ENCODE peak calls at places on chromosomes 7 and 10, in four cellular contexts. One of them, this sample, is unnamed.

GRCh38 chr10:29174389-29174788 is 114.5 kb upstream of the LYZL1 start:
- DNase-seq in epithelial cell of proximal tubule: no peak
- DNase-seq in choroid plexus epithelial cell: no peak
- DNase-seq in PC-9: no peak
- DNase-seq in this sample: peak

GRCh38 chr7:152136623-152137022 is 111.1 kb downstream of the GALNT11 start:
- DNase-seq in epithelial cell of proximal tubule: no peak
- DNase-seq in choroid plexus epithelial cell: peak
- DNase-seq in PC-9: no peak
- DNase-seq in this sample: no peak

GRCh38 chr10:112209534-112210200 is 26.1 kb upstream of the GPAM start:
- DNase-seq in epithelial cell of proximal tubule: peak
- DNase-seq in choroid plexus epithelial cell: no peak
- DNase-seq in PC-9: no peak
- DNase-seq in this sample: no peak

GRCh38 chr7:111362660-111363059 is 199.6 kb downstream of the IMMP2L start:
- DNase-seq in epithelial cell of proximal tubule: no peak
- DNase-seq in choroid plexus epithelial cell: peak
- DNase-seq in PC-9: no peak
- DNase-seq in this sample: peak

GRCh38 chr7:105691692-105692564 is 110.6 kb upstream of the EFCAB10 start:
- DNase-seq in epithelial cell of proximal tubule: no peak
- DNase-seq in choroid plexus epithelial cell: peak
- DNase-seq in PC-9: peak
- DNase-seq in this sample: peak

GRCh38 chr7:85851571-85852193 is 664.8 kb upstream of the SEMA3D start:
- DNase-seq in epithelial cell of proximal tubule: peak
- DNase-seq in choroid plexus epithelial cell: peak
- DNase-seq in PC-9: no peak
- DNase-seq in this sample: peak

GRCh38 chr10:107814865-107815487 is 650.5 kb upstream of the SORCS1 start:
- DNase-seq in epithelial cell of proximal tubule: peak
- DNase-seq in choroid plexus epithelial cell: peak
- DNase-seq in PC-9: no peak
- DNase-seq in this sample: peak

GRCh38 chr10:49653530-49653929 is 25.9 kb upstream of the C10orf53 start:
- DNase-seq in epithelial cell of proximal tubule: no peak
- DNase-seq in choroid plexus epithelial cell: no peak
- DNase-seq in PC-9: no peak
- DNase-seq in this sample: no peak

GRCh38 chr7:128363261-128363721 is 1.8 kb upstream of the PRRT4 start:
- DNase-seq in epithelial cell of proximal tubule: no peak
- DNase-seq in choroid plexus epithelial cell: no peak
- DNase-seq in PC-9: no peak
- DNase-seq in this sample: no peak

GRCh38 chr7:4683884-4684565 is 1.9 kb downstream of the FOXK1 start:
- DNase-seq in epithelial cell of proximal tubule: peak
- DNase-seq in choroid plexus epithelial cell: peak
- DNase-seq in PC-9: peak
- DNase-seq in this sample: peak

GRCh38 chr7:1742555-1743303 is 72.7 kb downstream of the ELFN1 start:
- DNase-seq in epithelial cell of proximal tubule: no peak
- DNase-seq in choroid plexus epithelial cell: peak
- DNase-seq in PC-9: peak
- DNase-seq in this sample: no peak

GRCh38 chr10:97771055-97771811 is 566 bp downstream of the SFRP5 start:
- DNase-seq in epithelial cell of proximal tubule: no peak
- DNase-seq in choroid plexus epithelial cell: peak
- DNase-seq in PC-9: no peak
- DNase-seq in this sample: peak

GRCh38 chr10:42753507-42754154 is 29.0 kb upstream of the BMS1 start:
- DNase-seq in epithelial cell of proximal tubule: no peak
- DNase-seq in choroid plexus epithelial cell: no peak
- DNase-seq in PC-9: no peak
- DNase-seq in this sample: no peak

GRCh38 chr10:38025283-38025682 is 14.8 kb downstream of the ZNF33A start:
- DNase-seq in epithelial cell of proximal tubule: no peak
- DNase-seq in choroid plexus epithelial cell: no peak
- DNase-seq in PC-9: no peak
- DNase-seq in this sample: no peak

GRCh38 chr10:62961951-62962523 is 145.9 kb upstream of the EGR2 start:
- DNase-seq in epithelial cell of proximal tubule: no peak
- DNase-seq in choroid plexus epithelial cell: peak
- DNase-seq in PC-9: no peak
- DNase-seq in this sample: no peak

GRCh38 chr10:97587183-97587582 is 2.3 kb upstream of the C10orf62 start:
- DNase-seq in epithelial cell of proximal tubule: no peak
- DNase-seq in choroid plexus epithelial cell: no peak
- DNase-seq in PC-9: no peak
- DNase-seq in this sample: no peak

GRCh38 chr7:30845426-30846135 is 66.1 kb upstream of the AQP1 start:
- DNase-seq in epithelial cell of proximal tubule: no peak
- DNase-seq in choroid plexus epithelial cell: peak
- DNase-seq in PC-9: peak
- DNase-seq in this sample: peak

GRCh38 chr10:29517352-29517923 is 117.3 kb downstream of the SVIL start:
- DNase-seq in epithelial cell of proximal tubule: no peak
- DNase-seq in choroid plexus epithelial cell: peak
- DNase-seq in PC-9: peak
- DNase-seq in this sample: no peak

GRCh38 chr7:135253851-135254815 is 20.5 kb downstream of the STRA8 start:
- DNase-seq in epithelial cell of proximal tubule: peak
- DNase-seq in choroid plexus epithelial cell: peak
- DNase-seq in PC-9: peak
- DNase-seq in this sample: peak

GRCh38 chr10:78362406-78363022 is 328.9 kb downstream of the RPS24 start:
- DNase-seq in epithelial cell of proximal tubule: no peak
- DNase-seq in choroid plexus epithelial cell: peak
- DNase-seq in PC-9: peak
- DNase-seq in this sample: no peak

GRCh38 chr10:43174969-43175368 is 36.7 kb downstream of the CSGALNACT2 start:
- DNase-seq in epithelial cell of proximal tubule: no peak
- DNase-seq in choroid plexus epithelial cell: no peak
- DNase-seq in PC-9: no peak
- DNase-seq in this sample: no peak

GRCh38 chr10:82397859-82398258 is 522.9 kb downstream of the NRG3 start:
- DNase-seq in epithelial cell of proximal tubule: no peak
- DNase-seq in choroid plexus epithelial cell: no peak
- DNase-seq in PC-9: no peak
- DNase-seq in this sample: no peak

GRCh38 chr7:41503438-41503837 is 199.5 kb downstream of the INHBA start:
- DNase-seq in epithelial cell of proximal tubule: no peak
- DNase-seq in choroid plexus epithelial cell: peak
- DNase-seq in PC-9: no peak
- DNase-seq in this sample: peak

GRCh38 chr7:101553771-101554445 is 75.2 kb downstream of the MYL10 start:
- DNase-seq in epithelial cell of proximal tubule: no peak
- DNase-seq in choroid plexus epithelial cell: no peak
- DNase-seq in PC-9: no peak
- DNase-seq in this sample: no peak

GRCh38 chr7:43655584-43655983 is 72.7 kb downstream of the STK17A start:
- DNase-seq in epithelial cell of proximal tubule: no peak
- DNase-seq in choroid plexus epithelial cell: no peak
- DNase-seq in PC-9: no peak
- DNase-seq in this sample: no peak

GRCh38 chr10:77837248-77837924 is 89.2 kb downstream of the DLG5 start:
- DNase-seq in epithelial cell of proximal tubule: no peak
- DNase-seq in choroid plexus epithelial cell: peak
- DNase-seq in PC-9: no peak
- DNase-seq in this sample: peak

GRCh38 chr10:88164471-88164870 is 301.0 kb downstream of the PTEN start:
- DNase-seq in epithelial cell of proximal tubule: no peak
- DNase-seq in choroid plexus epithelial cell: no peak
- DNase-seq in PC-9: no peak
- DNase-seq in this sample: no peak

GRCh38 chr10:88162852-88163251 is 299.4 kb downstream of the PTEN start:
- DNase-seq in epithelial cell of proximal tubule: no peak
- DNase-seq in choroid plexus epithelial cell: no peak
- DNase-seq in PC-9: no peak
- DNase-seq in this sample: no peak

GRCh38 chr10:88168171-88169036 is 305.0 kb downstream of the PTEN start:
- DNase-seq in epithelial cell of proximal tubule: no peak
- DNase-seq in choroid plexus epithelial cell: no peak
- DNase-seq in PC-9: no peak
- DNase-seq in this sample: no peak

GRCh38 chr10:88163572-88163971 is 300.1 kb downstream of the PTEN start:
- DNase-seq in epithelial cell of proximal tubule: no peak
- DNase-seq in choroid plexus epithelial cell: no peak
- DNase-seq in PC-9: no peak
- DNase-seq in this sample: no peak

DNA sequence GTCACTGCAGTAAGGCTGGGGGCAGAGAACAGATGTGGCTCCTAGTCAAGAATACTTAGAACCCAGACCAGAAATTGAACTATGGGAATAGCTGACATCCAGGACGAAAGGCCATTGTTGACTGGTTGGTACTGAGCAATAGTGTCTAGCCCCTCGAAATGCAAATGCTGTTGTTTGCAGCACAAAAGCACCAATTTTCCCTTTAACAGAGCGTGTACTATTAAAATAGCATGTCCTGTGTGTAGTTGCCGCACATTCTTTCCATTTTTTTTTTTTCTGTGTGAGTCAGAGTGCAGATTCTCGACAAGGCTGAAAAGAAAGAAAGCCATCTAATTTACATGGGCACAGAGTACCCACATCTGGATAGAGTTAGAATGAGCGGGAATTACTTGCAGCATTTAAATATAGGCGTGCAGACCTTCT is 302.4 kb downstream of the PTEN start:
- DNase-seq in epithelial cell of proximal tubule: no peak
- DNase-seq in choroid plexus epithelial cell: peak
- DNase-seq in PC-9: no peak
- DNase-seq in this sample: no peak
- H3K4me3 ChIP-seq in epithelial cell of proximal tubule: no peak
- H3K4me3 ChIP-seq in choroid plexus epithelial cell: no peak
- H3K4me3 ChIP-seq in PC-9: no peak
- H3K4me3 ChIP-seq in this sample: no peak

DNA sequence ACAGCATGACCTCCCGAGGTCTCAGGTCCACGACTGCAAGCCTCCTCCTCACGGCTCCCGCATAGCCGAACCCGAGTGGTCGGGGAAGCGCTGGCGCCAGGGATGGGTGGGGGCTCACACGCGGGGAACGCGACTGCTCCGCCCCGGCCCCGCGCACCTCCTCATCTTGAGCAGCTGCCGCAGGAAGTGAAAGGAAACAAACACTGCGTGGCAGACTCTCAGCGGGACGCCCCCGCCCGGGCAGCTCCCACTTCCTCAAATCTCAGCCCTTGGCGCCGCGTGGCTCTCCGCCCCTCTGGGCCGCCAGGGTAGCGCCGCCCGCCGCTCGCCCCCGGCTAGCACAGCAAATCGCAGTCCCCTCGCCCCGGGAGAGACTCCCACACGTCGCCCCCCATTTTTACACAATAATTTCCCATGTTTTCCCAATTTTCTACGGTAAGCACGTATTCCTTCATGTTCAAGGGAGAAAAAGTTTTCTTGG is at the start of gene TMEM243:
- DNase-seq in epithelial cell of proximal tubule: no peak
- DNase-seq in choroid plexus epithelial cell: peak
- DNase-seq in PC-9: peak
- DNase-seq in this sample: peak
- TF ChIP-seq CTCF in epithelial cell of proximal tubule: peak
- TF ChIP-seq CTCF in choroid plexus epithelial cell: no peak
- TF ChIP-seq CTCF in PC-9: no peak
- TF ChIP-seq CTCF in this sample: peak

GRCh38 chr10:132926070-132926469 is 16.3 kb downstream of the CFAP46 start:
- DNase-seq in epithelial cell of proximal tubule: no peak
- DNase-seq in choroid plexus epithelial cell: no peak
- DNase-seq in PC-9: no peak
- DNase-seq in this sample: no peak

GRCh38 chr10:132926777-132927650 is 15.4 kb downstream of the CFAP46 start:
- DNase-seq in epithelial cell of proximal tubule: no peak
- DNase-seq in choroid plexus epithelial cell: no peak
- DNase-seq in PC-9: no peak
- DNase-seq in this sample: no peak

GRCh38 chr10:132927824-132928223 is 14.5 kb downstream of the CFAP46 start:
- DNase-seq in epithelial cell of proximal tubule: no peak
- DNase-seq in choroid plexus epithelial cell: no peak
- DNase-seq in PC-9: no peak
- DNase-seq in this sample: no peak

GRCh38 chr10:132929953-132930640 is 12.3 kb downstream of the CFAP46 start:
- DNase-seq in epithelial cell of proximal tubule: no peak
- DNase-seq in choroid plexus epithelial cell: no peak
- DNase-seq in PC-9: no peak
- DNase-seq in this sample: no peak

DNA sequence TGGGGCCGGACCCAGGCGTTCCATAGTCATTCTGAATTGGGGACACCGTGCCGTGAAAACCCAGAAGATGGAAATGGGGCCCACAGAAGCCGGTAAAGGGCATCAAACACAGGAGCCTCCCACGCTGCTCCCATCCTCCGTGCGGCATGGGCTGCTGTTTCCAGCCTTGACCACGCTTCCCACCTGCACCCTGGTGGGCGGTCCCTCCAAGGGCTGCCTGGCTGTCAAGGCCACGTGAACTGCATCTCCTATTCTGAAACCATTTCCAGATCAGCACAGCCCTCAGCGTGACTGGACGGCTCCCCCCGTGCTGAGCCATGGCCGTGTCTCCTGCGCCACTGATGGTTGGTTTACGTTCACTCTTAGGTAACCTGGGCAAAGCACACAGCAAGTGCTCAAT is 14.1 kb downstream of the CFAP46 start:
- DNase-seq in epithelial cell of proximal tubule: no peak
- DNase-seq in choroid plexus epithelial cell: no peak
- DNase-seq in PC-9: no peak
- DNase-seq in this sample: no peak
- H3K4me3 ChIP-seq in epithelial cell of proximal tubule: no peak
- H3K4me3 ChIP-seq in choroid plexus epithelial cell: no peak
- H3K4me3 ChIP-seq in PC-9: no peak
- H3K4me3 ChIP-seq in this sample: no peak

GRCh38 chr7:47432988-47433895 is 148.7 kb downstream of the TNS3 start:
- DNase-seq in epithelial cell of proximal tubule: no peak
- DNase-seq in choroid plexus epithelial cell: no peak
- DNase-seq in PC-9: no peak
- DNase-seq in this sample: peak

GRCh38 chr7:47438411-47439029 is 143.4 kb downstream of the TNS3 start:
- DNase-seq in epithelial cell of proximal tubule: no peak
- DNase-seq in choroid plexus epithelial cell: no peak
- DNase-seq in PC-9: no peak
- DNase-seq in this sample: no peak

GRCh38 chr7:47440320-47440719 is 141.6 kb downstream of the TNS3 start:
- DNase-seq in epithelial cell of proximal tubule: no peak
- DNase-seq in choroid plexus epithelial cell: no peak
- DNase-seq in PC-9: no peak
- DNase-seq in this sample: no peak

GRCh38 chr7:47439181-47439667 is 142.7 kb downstream of the TNS3 start:
- DNase-seq in epithelial cell of proximal tubule: no peak
- DNase-seq in choroid plexus epithelial cell: no peak
- DNase-seq in PC-9: no peak
- DNase-seq in this sample: no peak

DNA sequence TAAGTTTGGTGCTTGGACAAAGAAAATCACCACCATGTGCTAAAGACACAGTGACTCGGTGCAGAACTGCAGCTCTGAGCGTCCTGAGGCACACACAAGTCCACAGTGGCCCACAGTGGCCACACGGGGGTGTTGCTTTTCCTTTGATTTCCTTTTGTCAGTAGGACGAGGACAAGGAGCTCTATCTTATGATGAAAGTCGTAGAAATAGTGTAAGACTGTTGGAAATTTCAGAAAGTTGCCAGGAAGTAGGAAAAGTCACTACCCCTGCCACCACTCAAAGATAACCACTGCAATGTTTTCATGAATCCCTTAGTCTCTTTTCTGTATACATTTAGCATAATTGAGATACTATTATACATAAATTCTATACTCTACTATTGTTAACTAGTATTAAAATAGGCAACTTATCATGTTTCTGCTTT is 146.0 kb downstream of the TNS3 start:
- DNase-seq in epithelial cell of proximal tubule: no peak
- DNase-seq in choroid plexus epithelial cell: peak
- DNase-seq in PC-9: peak
- DNase-seq in this sample: peak
- TF ChIP-seq CTCF in epithelial cell of proximal tubule: peak
- TF ChIP-seq CTCF in choroid plexus epithelial cell: peak
- TF ChIP-seq CTCF in PC-9: peak
- TF ChIP-seq CTCF in this sample: peak